ENCODE peak calls at places on chromosomes 7 and 10, in ten cellular contexts. K is cardiac muscle cell, P is adrenal gland, M is left ventricle myocardium inferior, W is colonic mucosa, E is hepatocyte, L is fibroblast of the aortic adventitia, T is heart left ventricle, I is gastrocnemius medialis, S is pancreas. F is an unnamed sample.

GRCh38 chr7:1727812-1728570 is 57.9 kb downstream of the ELFN1 start:
- DNase-seq in K (no peak), P (no peak), M (no peak), W (no peak), E (no peak), L (no peak), T (no peak), I (no peak), S (no peak), F (no peak)

GRCh38 chr10:87593702-87594101 is 66.0 kb upstream of the PAPSS2 start:
- DNase-seq in K (no peak), P (no peak), M (no peak), W (no peak), E (no peak), L (peak; percentile 60), T (no peak), I (no peak), S (no peak), F (peak; percentile 21)

GRCh38 chr10:43284341-43284910 is 17.6 kb upstream of the RASGEF1A start:
- DNase-seq in K (peak; percentile 74), P (no peak), M (no peak), W (no peak), E (peak; percentile 73), L (no peak), T (no peak), I (no peak), S (no peak), F (peak; percentile 31)

GRCh38 chr10:101060951-101061813 is 607 bp upstream of the KAZALD1 start:
- DNase-seq in K (peak; percentile 97), P (peak; percentile 97), M (peak; percentile 97), W (peak; percentile 99), E (peak; percentile 99), L (peak; percentile 93), T (peak; percentile 97), I (peak; percentile 93), S (peak; percentile 95), F (peak; percentile 91)

GRCh38 chr10:57955076-57955475 is 312.6 kb downstream of the IPMK start:
- DNase-seq in K (no peak), P (no peak), M (no peak), W (no peak), E (no peak), L (peak; percentile 12), T (no peak), I (no peak), S (no peak), F (peak; percentile 81)

GRCh38 chr7:150631084-150631824 is 931 bp downstream of the GIMAP6 start:
- DNase-seq in K (no peak), P (peak; percentile 64), M (peak; percentile 48), W (no peak), E (no peak), L (no peak), T (peak; percentile 51), I (no peak), S (no peak), F (no peak)

GRCh38 chr10:124005091-124005490 is 88.3 kb downstream of the CHST15 start:
- DNase-seq in K (no peak), P (peak; percentile 46), M (no peak), W (no peak), E (no peak), L (no peak), T (no peak), I (no peak), S (no peak), F (no peak)

GRCh38 chr7:19958309-19958896 is 185.0 kb upstream of the TMEM196 start:
- DNase-seq in K (no peak), P (no peak), M (no peak), W (no peak), E (no peak), L (peak; percentile 84), T (no peak), I (no peak), S (no peak), F (peak; percentile 88)

GRCh38 chr7:88465586-88465985 is 158.9 kb upstream of the STEAP4 start:
- DNase-seq in K (no peak), P (no peak), M (no peak), W (no peak), E (no peak), L (no peak), T (no peak), I (no peak), S (no peak), F (no peak)

GRCh38 chr7:155787171-155787851 is 25.0 kb downstream of the SHH start:
- DNase-seq in K (peak; percentile 37), P (no peak), M (no peak), W (no peak), E (no peak), L (no peak), T (no peak), I (no peak), S (no peak), F (peak; percentile 19)

GRCh38 chr7:29285451-29285807 is 90.9 kb downstream of the CHN2 start:
- DNase-seq in K (no peak), P (no peak), M (no peak), W (no peak), E (no peak), L (peak; percentile 91), T (no peak), I (no peak), S (no peak), F (peak; percentile 96)

GRCh38 chr10:109887272-109887671 is 36.0 kb downstream of the XPNPEP1 start:
- DNase-seq in K (no peak), P (no peak), M (no peak), W (no peak), E (no peak), L (no peak), T (no peak), I (no peak), S (no peak), F (peak; percentile 63)

GRCh38 chr10:109887776-109888175 is 35.5 kb downstream of the XPNPEP1 start:
- DNase-seq in K (no peak), P (no peak), M (no peak), W (no peak), E (no peak), L (no peak), T (no peak), I (no peak), S (no peak), F (no peak)

GRCh38 chr10:109892087-109892486 is 31.2 kb downstream of the XPNPEP1 start:
- DNase-seq in K (no peak), P (no peak), M (no peak), W (no peak), E (no peak), L (peak; percentile 37), T (no peak), I (no peak), S (no peak), F (no peak)

GRCh38 chr10:109891105-109891504 is 32.2 kb downstream of the XPNPEP1 start:
- DNase-seq in K (no peak), P (no peak), M (no peak), W (no peak), E (no peak), L (peak; percentile 79), T (no peak), I (no peak), S (no peak), F (no peak)

GRCh38 chr10:109889867-109890266 is 33.4 kb downstream of the XPNPEP1 start:
- DNase-seq in K (no peak), P (no peak), M (no peak), W (no peak), E (no peak), L (peak; percentile 80), T (no peak), I (no peak), S (no peak), F (peak; percentile 89)
- TF ChIP-seq CTCF in K (peak; percentile 15), P (no peak), M (no peak), W (no peak), E (no peak), L (peak; percentile 18), T (no peak), I (no peak), S (no peak), F (peak; percentile 41)

DNA sequence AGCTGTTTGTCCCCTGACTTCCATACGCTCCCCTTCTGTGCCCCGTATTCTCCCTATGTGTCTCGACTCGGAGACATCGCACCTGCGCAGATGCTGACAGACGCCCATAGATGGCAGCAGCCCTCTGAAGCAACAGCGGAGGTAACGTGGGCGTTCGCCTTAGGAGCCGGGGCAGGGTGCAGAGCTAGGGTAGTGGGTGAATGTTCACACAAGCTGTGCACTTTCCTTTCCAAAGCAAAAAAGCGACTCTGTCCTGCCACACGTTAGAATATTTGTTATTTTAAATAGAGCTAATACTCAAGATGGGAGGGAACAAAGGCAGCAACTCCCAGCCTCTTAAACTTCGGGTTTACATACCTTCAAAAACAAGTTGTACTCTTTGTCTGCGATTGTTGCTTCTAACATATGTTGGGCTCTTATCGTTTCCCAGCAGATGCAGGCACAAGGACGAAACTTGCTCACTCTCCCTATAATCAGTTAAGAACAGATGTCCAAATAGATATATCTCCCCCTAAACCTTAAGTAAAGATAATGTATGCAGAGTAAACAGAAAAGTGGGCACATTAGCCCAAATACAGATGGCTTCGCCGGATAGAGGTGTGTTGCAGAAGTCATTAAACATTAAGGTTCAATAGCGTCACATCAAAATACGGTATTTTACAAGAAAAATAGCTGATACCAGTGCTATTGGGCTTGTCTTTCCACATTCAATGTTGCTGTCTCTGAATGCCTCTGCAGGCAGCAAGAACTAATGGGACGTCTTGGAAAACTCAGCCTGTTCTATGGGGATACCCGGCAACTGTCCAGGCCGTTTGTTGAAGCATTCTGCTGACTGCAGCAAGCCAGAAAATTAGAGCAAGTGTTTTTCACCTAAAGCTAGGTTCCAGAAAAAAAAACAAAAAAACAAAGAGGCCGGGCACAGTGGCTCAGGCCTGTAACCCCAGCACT is 340.3 kb upstream of the PRKCQ start:
- DNase-seq in K (peak; percentile 83), P (peak; percentile 84), M (peak; percentile 55), W (peak; percentile 57), E (peak; percentile 86), L (peak; percentile 19), T (peak; percentile 69), I (peak; percentile 46), S (peak; percentile 78), F (peak; percentile 39)
- H3K4me3 ChIP-seq in K (no peak overlapping the region), P (no peak overlapping the region), M (no peak overlapping the region), W (no peak overlapping the region), E (no peak overlapping the region), L (no peak overlapping the region), T (no peak overlapping the region), I (no peak overlapping the region), S (peak overlapping the region; percentile 15), F (no peak overlapping the region)

GRCh38 chr10:11177926-11178453 is 160.3 kb downstream of the CELF2 start:
- DNase-seq in K (peak; percentile 79), P (no peak), M (peak; percentile 34), W (no peak), E (no peak), L (no peak), T (no peak), I (no peak), S (no peak), F (no peak)
- TF ChIP-seq CTCF in K (no peak), P (no peak), M (peak; percentile 14), W (no peak), E (no peak), L (no peak), T (no peak), I (no peak), S (no peak), F (no peak)

DNA sequence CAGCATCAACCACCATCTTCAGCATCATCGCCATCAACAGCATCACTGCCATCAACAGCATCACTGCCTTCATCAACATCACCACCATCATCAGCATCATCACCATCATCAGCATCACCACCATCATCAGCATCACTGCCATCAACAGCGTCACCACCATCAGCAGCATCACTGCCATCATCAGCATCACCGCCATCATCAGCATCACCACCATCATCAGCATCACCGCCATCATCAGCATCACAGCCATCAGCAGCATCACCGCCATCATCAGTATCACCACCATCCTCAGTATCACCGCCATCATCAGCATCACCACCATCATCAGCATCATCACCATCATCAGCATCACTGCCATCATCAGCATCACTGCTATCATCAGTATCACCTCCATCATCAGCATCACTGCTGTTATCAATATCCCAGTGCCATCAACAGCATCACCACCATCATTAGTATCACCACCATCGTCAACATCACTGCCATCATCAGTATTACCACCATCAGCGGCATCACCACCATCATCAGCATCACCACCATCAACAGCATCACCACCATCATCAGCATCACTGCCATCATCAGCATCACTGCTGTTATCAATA is 115.2 kb downstream of the RGS10 start:
- DNase-seq in K (no peak), P (no peak), M (no peak), W (no peak), E (no peak), L (no peak), T (no peak), I (no peak), S (no peak), F (no peak)
- H3K4me3 ChIP-seq in K (no peak overlapping the region), P (no peak overlapping the region), M (no peak overlapping the region), W (no peak overlapping the region), E (no peak overlapping the region), L (no peak overlapping the region), T (no peak overlapping the region), I (no peak overlapping the region), S (no peak overlapping the region), F (no peak overlapping the region)